ENCODE peak calls at places on chromosomes 2 and 18, in six cellular contexts. G is HCT116, W is GM12891, J is spleen, U is transverse colon, Z is prostate gland. X is an unnamed sample.

GRCh38 chr2:239179851-239180371 is 220.9 kb downstream of the HDAC4 start:
- DNase-seq in G (no peak), W (no peak), J (peak), U (no peak), Z (no peak), X (peak)

GRCh38 chr2:232076736-232077135 is 115.2 kb downstream of the DIS3L2 start:
- DNase-seq in G (no peak), W (no peak), J (no peak), U (no peak), Z (no peak), X (no peak)

GRCh38 chr2:222960126-222960525 is 91.9 kb upstream of the KCNE4 start:
- DNase-seq in G (no peak), W (no peak), J (no peak), U (no peak), Z (no peak), X (no peak)

GRCh38 chr18:72100465-72100864 is 443.7 kb downstream of the CBLN2 start:
- DNase-seq in G (no peak), W (no peak), J (no peak), U (no peak), Z (no peak), X (no peak)

GRCh38 chr2:241618296-241618805 is 18.6 kb downstream of the THAP4 start:
- DNase-seq in G (no peak), W (no peak), J (no peak), U (no peak), Z (no peak), X (no peak)

GRCh38 chr18:80223581-80224148 is 23.6 kb downstream of the PARD6G start:
- DNase-seq in G (no peak), W (no peak), J (no peak), U (no peak), Z (no peak), X (no peak)

GRCh38 chr2:20436716-20437470 is 10.0 kb upstream of the RHOB start:
- DNase-seq in G (no peak), W (no peak), J (no peak), U (peak), Z (no peak), X (no peak)

GRCh38 chr2:69572640-69573039 is 70.9 kb downstream of the AAK1 start:
- DNase-seq in G (no peak), W (no peak), J (no peak), U (no peak), Z (no peak), X (no peak)

GRCh38 chr2:104378853-104379374 is 475.0 kb upstream of the POU3F3 start:
- DNase-seq in G (no peak), W (peak), J (no peak), U (peak), Z (no peak), X (no peak)

GRCh38 chr2:94939349-94939748 is 68.1 kb downstream of the TEKT4 start:
- DNase-seq in G (no peak), W (no peak), J (no peak), U (no peak), Z (no peak), X (no peak)

GRCh38 chr2:100971221-100971620 is 30.9 kb upstream of the RPL31 start:
- DNase-seq in G (no peak), W (no peak), J (peak), U (no peak), Z (no peak), X (no peak)

GRCh38 chr2:218645126-218645525 is 14.3 kb downstream of the ZNF142 start:
- DNase-seq in G (no peak), W (no peak), J (no peak), U (no peak), Z (no peak), X (no peak)

GRCh38 chr2:70094978-70095832 is 7.9 kb downstream of the PCBP1 start:
- DNase-seq in G (no peak), W (no peak), J (peak), U (peak), Z (peak), X (no peak)

GRCh38 chr18:51135795-51136194 is 61.7 kb downstream of the MEX3C start:
- DNase-seq in G (peak), W (no peak), J (no peak), U (no peak), Z (no peak), X (no peak)

GRCh38 chr18:52499646-52500045 is 159.6 kb downstream of the DCC start:
- DNase-seq in G (no peak), W (no peak), J (no peak), U (no peak), Z (no peak), X (no peak)

GRCh38 chr18:11025671-11026070 is 123.7 kb downstream of the PIEZO2 start:
- DNase-seq in G (no peak), W (no peak), J (no peak), U (no peak), Z (no peak), X (no peak)

GRCh38 chr2:121527009-121527682 is 3.5 kb upstream of the RNU4ATAC start:
- DNase-seq in G (no peak), W (no peak), J (no peak), U (no peak), Z (peak), X (no peak)

GRCh38 chr2:168539945-168540344 is 83.9 kb downstream of the CERS6 start:
- DNase-seq in G (no peak), W (no peak), J (no peak), U (no peak), Z (no peak), X (no peak)

GRCh38 chr2:127175406-127175805 is 44.7 kb downstream of the CYP27C1 start:
- DNase-seq in G (no peak), W (no peak), J (no peak), U (peak), Z (no peak), X (peak)

GRCh38 chr2:64052468-64053241 is 33.4 kb upstream of the VPS54 start:
- DNase-seq in G (no peak), W (no peak), J (no peak), U (no peak), Z (no peak), X (no peak)

GRCh38 chr2:236576053-236576452 is 6.4 kb downstream of the ACKR3 start:
- DNase-seq in G (no peak), W (no peak), J (no peak), U (no peak), Z (no peak), X (no peak)

GRCh38 chr2:29187926-29188325 is 72.7 kb downstream of the CLIP4 start:
- DNase-seq in G (no peak), W (no peak), J (no peak), U (no peak), Z (no peak), X (no peak)

GRCh38 chr18:34631071-34631470 is 79.0 kb upstream of the DTNA start:
- DNase-seq in G (no peak), W (no peak), J (no peak), U (no peak), Z (no peak), X (no peak)

DNA sequence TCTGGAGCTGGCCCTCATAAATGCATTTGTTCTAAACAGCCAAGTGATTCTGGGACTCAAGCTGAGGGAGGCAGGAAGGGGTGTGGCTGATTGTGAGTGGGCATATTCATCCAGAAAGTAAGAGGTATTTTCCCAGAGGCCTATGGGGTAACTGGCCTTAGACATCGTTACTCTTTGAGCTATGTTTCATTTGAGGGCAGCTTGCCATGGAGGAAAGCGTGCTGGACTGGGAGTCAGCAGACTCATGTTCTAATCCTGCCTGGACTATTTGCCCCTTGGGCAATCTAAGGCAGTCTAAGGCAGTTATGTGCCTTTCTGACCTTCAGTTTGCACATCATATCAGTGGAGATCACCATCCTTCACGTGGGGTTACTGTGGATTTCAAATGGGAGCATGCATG is 93.5 kb upstream of the SLC14A2 start:
- DNase-seq in G (no peak), W (no peak), J (no peak), U (no peak), Z (no peak), X (no peak)
- TF ChIP-seq POLR2AphosphoS5 in G (no peak), W (no peak), J (no peak), U (no peak), Z (no peak), X (no peak)

DNA sequence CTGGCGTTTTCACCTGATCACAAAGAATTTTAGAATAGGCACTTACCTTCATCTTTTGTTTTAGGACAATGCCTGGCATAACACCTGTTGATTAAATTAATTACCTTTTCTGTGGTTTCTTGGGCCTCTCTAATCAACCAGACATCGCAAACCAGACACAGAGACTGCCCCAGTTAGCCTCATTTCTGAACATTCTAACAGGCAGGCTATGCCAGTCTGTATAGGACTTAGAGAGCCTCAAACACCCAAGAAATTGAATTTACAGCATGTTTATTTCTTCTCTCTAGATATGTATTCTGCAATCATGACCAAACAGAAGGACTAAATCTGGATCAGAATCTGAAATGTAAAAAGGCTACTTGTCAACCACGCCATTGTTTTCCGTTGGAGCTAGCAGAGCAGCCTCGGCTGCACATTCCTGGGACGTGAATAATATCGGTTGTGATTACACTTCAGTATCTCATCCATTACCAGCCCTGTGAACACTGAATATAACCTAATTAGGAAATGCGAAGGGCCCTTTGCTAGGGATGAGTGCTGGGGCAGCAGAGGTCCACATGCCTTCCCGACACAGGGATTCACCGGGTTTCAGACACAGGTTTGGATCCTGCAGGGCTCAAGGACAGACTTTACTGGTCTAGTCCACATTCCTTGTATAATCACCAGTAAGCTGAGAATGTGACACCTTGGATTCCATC is 17.5 kb upstream of the CDC42EP3 start:
- DNase-seq in G (no peak), W (no peak), J (no peak), U (no peak), Z (peak), X (no peak)
- TF ChIP-seq POLR2AphosphoS5 in G (no peak), W (no peak), J (no peak), U (peak), Z (peak), X (no peak)

GRCh38 chr2:32716598-32716997 is 88.7 kb downstream of the TTC27 start:
- DNase-seq in G (no peak), W (no peak), J (no peak), U (no peak), Z (no peak), X (no peak)

GRCh38 chr2:32723467-32724079 is 95.7 kb downstream of the TTC27 start:
- DNase-seq in G (no peak), W (no peak), J (no peak), U (no peak), Z (no peak), X (no peak)

GRCh38 chr2:32718752-32719151 is 90.9 kb downstream of the TTC27 start:
- DNase-seq in G (no peak), W (no peak), J (no peak), U (no peak), Z (no peak), X (no peak)

GRCh38 chr2:32719933-32720716 is 92.3 kb downstream of the TTC27 start:
- DNase-seq in G (no peak), W (no peak), J (no peak), U (no peak), Z (no peak), X (no peak)

GRCh38 chr2:32721376-32721775 is 93.5 kb downstream of the TTC27 start:
- DNase-seq in G (no peak), W (no peak), J (no peak), U (no peak), Z (no peak), X (no peak)
- TF ChIP-seq POLR2AphosphoS5 in G (no peak), W (no peak), J (no peak), U (no peak), Z (no peak), X (no peak)

GRCh38 chr2:59850554-59850953 is 702.9 kb downstream of the BCL11A start:
- DNase-seq in G (no peak), W (no peak), J (no peak), U (no peak), Z (no peak), X (no peak)
- TF ChIP-seq POLR2AphosphoS5 in G (no peak), W (no peak), J (no peak), U (no peak), Z (no peak), X (no peak)

DNA sequence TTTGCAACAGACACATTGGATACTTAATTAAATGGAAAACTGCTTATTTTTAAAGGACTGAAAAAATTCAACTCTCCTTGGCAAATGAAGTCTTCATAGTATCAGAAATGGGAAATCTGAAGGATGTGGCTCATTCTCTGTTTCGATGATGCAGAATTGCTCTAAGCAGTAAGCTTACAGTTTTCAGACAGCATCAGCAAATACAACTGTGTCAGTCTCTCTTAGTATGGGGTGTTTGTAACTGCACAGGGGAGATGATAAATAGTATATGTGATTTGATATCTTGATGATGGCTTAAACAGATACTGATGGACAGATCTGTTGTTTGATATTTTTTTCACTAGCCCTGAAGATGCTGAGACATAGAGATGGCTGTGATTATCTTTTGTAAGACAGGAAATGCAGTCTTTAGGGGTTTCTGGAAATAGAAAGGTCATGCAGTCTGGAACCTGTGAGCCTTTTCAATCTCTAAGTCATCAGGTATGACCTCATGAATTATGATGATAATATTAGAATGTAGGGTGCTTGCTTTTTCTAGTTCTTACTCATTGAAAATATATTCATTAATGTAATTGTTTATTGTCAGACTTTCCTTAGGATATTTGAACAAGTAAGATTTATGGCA is 84.2 kb downstream of the SLC4A10 start:
- DNase-seq in G (no peak), W (no peak), J (no peak), U (no peak), Z (no peak), X (no peak)
- TF ChIP-seq POLR2AphosphoS5 in G (no peak), W (no peak), J (no peak), U (no peak), Z (no peak), X (no peak)

DNA sequence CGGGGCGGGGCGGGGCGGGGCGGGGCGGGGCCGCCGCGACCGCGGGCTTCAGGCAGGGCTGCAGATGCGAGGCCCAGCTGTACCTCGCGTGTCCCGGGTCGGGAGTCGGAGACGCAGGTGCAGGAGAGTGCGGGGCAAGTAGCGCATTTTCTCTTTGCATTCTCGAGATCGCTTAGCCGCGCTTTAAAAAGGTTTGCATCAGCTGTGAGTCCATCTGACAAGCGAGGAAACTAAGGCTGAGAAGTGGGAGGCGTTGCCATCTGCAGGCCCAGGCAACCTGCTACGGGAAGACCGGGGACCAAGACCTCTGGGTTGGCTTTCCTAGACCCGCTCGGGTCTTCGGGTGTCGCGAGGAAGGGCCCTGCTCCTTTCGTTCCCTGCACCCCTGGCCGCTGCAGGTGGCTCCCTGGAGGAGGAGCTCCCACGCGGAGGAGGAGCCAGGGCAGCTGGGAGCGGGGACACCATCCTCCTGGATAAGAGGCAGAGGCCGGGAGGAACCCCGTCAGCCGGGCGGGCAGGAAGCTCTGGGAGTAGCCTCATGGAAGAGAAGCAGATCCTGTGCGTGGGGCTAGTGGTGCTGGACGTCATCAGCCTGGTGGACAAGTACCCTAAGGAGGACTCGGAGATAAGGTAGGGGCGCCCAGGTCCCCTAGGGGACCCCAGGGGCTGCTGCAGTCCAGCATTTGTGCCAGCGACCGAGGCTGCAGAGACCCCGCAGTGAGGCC is at the start of gene KHK:
- DNase-seq in G (no peak), W (peak), J (peak), U (peak), Z (no peak), X (peak)
- TF ChIP-seq POLR2AphosphoS5 in G (peak), W (no peak), J (peak), U (peak), Z (no peak), X (no peak)

GRCh38 chr2:42192010-42192373 is 22.8 kb downstream of the EML4 start:
- DNase-seq in G (no peak), W (no peak), J (no peak), U (no peak), Z (no peak), X (no peak)

GRCh38 chr2:42191285-42192009 is 22.3 kb downstream of the EML4 start:
- DNase-seq in G (no peak), W (no peak), J (no peak), U (peak), Z (no peak), X (no peak)

GRCh38 chr2:42193722-42194187 is 24.6 kb downstream of the EML4 start:
- DNase-seq in G (no peak), W (no peak), J (no peak), U (no peak), Z (no peak), X (no peak)

GRCh38 chr2:42194428-42194827 is 25.3 kb downstream of the EML4 start:
- DNase-seq in G (no peak), W (no peak), J (no peak), U (no peak), Z (no peak), X (no peak)

DNA sequence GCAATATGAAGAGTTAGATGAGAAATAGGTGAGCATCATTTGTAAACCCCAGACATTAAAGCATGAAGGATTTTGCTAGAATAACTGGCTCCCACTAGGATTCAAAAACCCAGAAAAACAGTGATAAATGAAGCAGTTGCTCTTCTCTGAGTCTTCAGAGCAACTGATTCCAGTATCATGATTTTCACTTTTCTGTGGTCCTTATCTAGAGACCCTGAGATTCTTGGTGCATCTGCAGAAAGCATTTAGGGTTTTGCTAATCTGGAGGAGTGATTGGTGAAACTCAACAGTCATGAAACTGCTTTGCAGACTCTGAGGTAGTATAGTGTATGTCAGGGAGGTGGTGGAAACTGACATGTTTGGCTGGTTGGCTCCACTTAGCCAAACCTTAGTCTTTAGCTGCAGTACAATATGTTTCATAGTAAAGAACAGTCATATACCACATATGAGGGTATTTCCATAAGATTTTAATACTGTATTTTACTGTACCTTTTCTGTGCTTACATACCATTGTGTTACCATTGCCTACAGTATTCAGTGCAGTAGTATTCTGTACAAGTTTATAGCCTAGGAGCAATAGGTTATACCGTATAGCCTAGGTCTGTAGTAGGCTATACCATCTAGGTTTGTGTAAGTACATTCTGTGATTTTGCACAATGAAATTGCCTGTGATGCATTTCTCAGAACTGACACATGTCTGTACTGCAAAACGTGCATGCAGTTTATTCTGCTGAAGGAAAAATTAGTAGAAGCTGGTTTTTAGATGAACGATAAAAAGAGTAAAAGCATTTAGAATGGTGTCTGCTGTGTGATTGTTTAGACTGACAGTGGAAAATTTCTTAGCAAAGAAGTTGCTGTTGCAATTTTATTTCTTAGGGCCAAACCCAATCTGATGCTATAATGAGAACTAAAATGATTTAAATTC is 23.8 kb downstream of the EML4 start:
- DNase-seq in G (no peak), W (no peak), J (no peak), U (no peak), Z (no peak), X (no peak)
- TF ChIP-seq POLR2AphosphoS5 in G (no peak), W (no peak), J (no peak), U (no peak), Z (no peak), X (no peak)

GRCh38 chr18:48622911-48623431 is 84.1 kb downstream of the CTIF start:
- DNase-seq in G (no peak), W (no peak), J (peak), U (no peak), Z (no peak), X (no peak)
- TF ChIP-seq POLR2AphosphoS5 in G (no peak), W (no peak), J (no peak), U (no peak), Z (no peak), X (no peak)

X was measured in upper lobe of left lung.